ENCODE peak calls at places on chromosomes 7 and 10, in seven cellular contexts. B is NCI-H510A treated with DMSO at 0.1 percent for 48 hours; F is naive thymus-derived CD8-positive, alpha-beta T cell; V is CD4-positive, alpha-beta T cell; L is stimulated activated naive CD8-positive, alpha-beta T cell treated with anti-CD3 and anti-CD28 coated beads, Interleukin-15, Interleukin-2, amounts not matched to agents 100 U/mL and 50 U/mL, for 24 hours; H is neuronal stem cell; P is activated naive CD4-positive, alpha-beta T cell treated with anti-CD3 and anti-CD28 coated beads for 36 hours. A is an unnamed sample.

GRCh38 chr10:21261705-21262285 is 263.7 kb downstream of the SKIDA1 start:
- DNase-seq in H (no peak), L (no peak), B (no peak), F (no peak), P (no peak), V (no peak), A (peak; percentile 22)

GRCh38 chr7:149716007-149716931 is 57.1 kb downstream of the ZNF467 start:
- DNase-seq in F (no peak), B (no peak), P (no peak), V (no peak), H (no peak), L (no peak), A (no peak)

GRCh38 chr10:48670978-48671913 is 13.4 kb upstream of the WDFY4 start:
- DNase-seq in B (no peak), V (no peak), P (no peak), F (no peak), L (peak; percentile 32), H (peak; percentile 32), A (peak; percentile 81)

GRCh38 chr7:25240340-25240739 is 12.1 kb upstream of the NPVF start:
- DNase-seq in F (no peak), V (no peak), H (no peak), P (no peak), L (no peak), B (no peak), A (no peak)

GRCh38 chr7:68576366-68576765 is 1021.9 kb upstream of the AUTS2 start:
- DNase-seq in P (no peak), H (no peak), B (no peak), V (no peak), L (no peak), F (no peak), A (no peak)

GRCh38 chr7:31815796-31816195 is 128.8 kb downstream of the PPP1R17 start:
- DNase-seq in V (no peak), F (no peak), L (no peak), P (no peak), H (no peak), B (no peak), A (no peak)

GRCh38 chr7:139853576-139854511 is 24.8 kb downstream of the TBXAS1 start:
- DNase-seq in P (no peak), F (no peak), H (no peak), L (no peak), B (no peak), V (no peak), A (no peak)

GRCh38 chr10:15453921-15454320 is 82.8 kb upstream of the FAM171A1 start:
- DNase-seq in P (no peak), L (no peak), H (no peak), F (no peak), V (no peak), B (no peak), A (no peak)

GRCh38 chr7:40647719-40648118 is 512.9 kb downstream of the SUGCT start:
- DNase-seq in H (no peak), B (no peak), L (no peak), P (no peak), F (no peak), V (no peak), A (no peak)

GRCh38 chr10:22851865-22852239 is 76.0 kb upstream of the ARMC3 start:
- DNase-seq in F (no peak), L (no peak), H (no peak), V (no peak), P (no peak), B (no peak), A (no peak)

GRCh38 chr10:63633677-63634487 is 112.7 kb downstream of the REEP3 start:
- DNase-seq in F (no peak), H (no peak), P (peak; percentile 17), L (no peak), V (no peak), B (peak; percentile 11), A (peak; percentile 28)

GRCh38 chr10:73586583-73586984 is 4.6 kb downstream of the USP54 start:
- DNase-seq in P (no peak), F (no peak), B (no peak), L (no peak), H (no peak), V (no peak), A (no peak)

GRCh38 chr10:119025336-119025735 is 4.2 kb upstream of the NANOS1 start:
- DNase-seq in F (no peak), H (no peak), B (no peak), L (no peak), V (no peak), P (no peak), A (no peak)

GRCh38 chr7:17255930-17256329 is 42.5 kb upstream of the AHR start:
- DNase-seq in V (no peak), F (no peak), B (no peak), P (no peak), H (no peak), L (no peak), A (no peak)

A was measured in neural progenitor cell.